ENCODE peak calls at places on chromosomes 7 and 10, in nine cellular contexts. K, I, Z, Y, G, F, P, H and E are unnamed samples.

GRCh38 chr10:113473851-113474250 is 79.0 kb upstream of the HABP2 start:
- DNase-seq in K (no peak), H (no peak), Y (no peak), Z (no peak), I (no peak), F (peak; percentile 6), P (no peak), G (no peak), E (no peak)

GRCh38 chr7:974172-974571 is 1.2 kb downstream of the COX19 start:
- DNase-seq in I (no peak), F (no peak), G (no peak), Z (no peak), K (no peak), P (no peak), H (no peak), Y (no peak), E (no peak)

GRCh38 chr7:44288381-44288685 is 37.1 kb downstream of the CAMK2B start:
- DNase-seq in P (no peak), G (no peak), H (no peak), K (no peak), I (no peak), Z (no peak), Y (peak; percentile 1), F (no peak), E (no peak)

GRCh38 chr7:142787034-142787768 is 16.4 kb downstream of the PRSS2 start:
- DNase-seq in G (no peak), H (no peak), P (no peak), Y (no peak), Z (no peak), K (no peak), I (no peak), F (no peak), E (no peak)

GRCh38 chr10:104809288-104810090 is 168.4 kb downstream of the SORCS3 start:
- DNase-seq in F (peak; percentile 1), H (no peak), Z (no peak), G (no peak), K (peak; percentile 67), P (no peak), I (no peak), Y (no peak), E (no peak)

GRCh38 chr7:131723926-131724325 is 167.5 kb upstream of the PODXL start:
- DNase-seq in K (no peak), H (no peak), G (no peak), F (peak; percentile 7), Z (no peak), I (no peak), Y (no peak), P (peak; percentile 35), E (no peak)

GRCh38 chr7:158110661-158111555 is 476.7 kb downstream of the PTPRN2 start:
- DNase-seq in H (no peak), G (no peak), K (no peak), Y (no peak), Z (no peak), P (no peak), I (no peak), F (no peak), E (no peak)

GRCh38 chr7:151790826-151791379 is 86.0 kb downstream of the PRKAG2 start:
- DNase-seq in P (no peak), F (no peak), G (peak; percentile 64), H (no peak), I (no peak), Z (no peak), Y (no peak), K (no peak), E (no peak)

GRCh38 chr10:17206210-17206709 is 4.8 kb upstream of the TRDMT1 start:
- DNase-seq in F (peak; percentile 97), G (no peak), H (no peak), P (no peak), Y (no peak), Z (peak; percentile 8), I (no peak), K (no peak), E (no peak)

GRCh38 chr10:112999102-112999501 is 49.1 kb downstream of the TCF7L2 start:
- DNase-seq in I (no peak), K (no peak), Z (no peak), H (no peak), P (no peak), G (no peak), F (no peak), Y (no peak), E (no peak)

GRCh38 chr10:103395754-103396066 is 565 bp downstream of the ATP5MK start:
- DNase-seq in Z (no peak), H (no peak), K (no peak), F (peak; percentile 5), P (no peak), G (no peak), Y (no peak), I (peak; percentile 6), E (no peak)

GRCh38 chr7:114663502-114663901 is 248.9 kb downstream of the FOXP2 start:
- DNase-seq in I (no peak), K (peak; percentile 49), P (no peak), G (no peak), Y (no peak), F (peak; percentile 43), Z (no peak), H (no peak), E (peak; percentile 6)

GRCh38 chr10:132787253-132788179 is 1.6 kb upstream of the NKX6-2 start:
- DNase-seq in Z (no peak), K (no peak), Y (no peak), P (no peak), H (no peak), I (no peak), F (no peak), G (no peak), E (no peak)

GRCh38 chr10:4242561-4243035 is 457.6 kb upstream of the KLF6 start:
- DNase-seq in Y (no peak), I (no peak), F (peak; percentile 85), K (no peak), H (no peak), G (no peak), P (no peak), Z (no peak), E (no peak)

GRCh38 chr10:101777857-101778145 is 1.9 kb upstream of the FGF8 start:
- DNase-seq in Z (no peak), P (peak; percentile 57), I (no peak), Y (no peak), K (no peak), G (no peak), H (no peak), F (no peak), E (no peak)

GRCh38 chr10:111076191-111076681 is 593 bp upstream of the ADRA2A start:
- DNase-seq in F (peak; percentile 47), I (peak; percentile 57), Y (no peak), P (no peak), Z (peak; percentile 15), G (peak; percentile 87), H (peak; percentile 17), K (peak; percentile 51), E (peak; percentile 9)

GRCh38 chr10:43702213-43702935 is 53.7 kb upstream of the ZNF32 start:
- DNase-seq in Z (no peak), Y (no peak), P (no peak), G (peak; percentile 74), H (no peak), I (no peak), K (no peak), F (no peak), E (no peak)

GRCh38 chr10:48364659-48365405 is 58.4 kb downstream of the MAPK8 start:
- DNase-seq in Y (no peak), Z (no peak), H (no peak), F (peak; percentile 63), I (no peak), P (no peak), K (no peak), G (no peak), E (no peak)

GRCh38 chr10:81838950-81839349 is 36.0 kb upstream of the NRG3 start:
- DNase-seq in Z (no peak), H (no peak), G (no peak), P (no peak), K (no peak), Y (no peak), F (no peak), I (no peak), E (no peak)

GRCh38 chr10:130138479-130138866 is 2.3 kb downstream of the GLRX3 start:
- DNase-seq in H (no peak), I (no peak), F (peak; percentile 48), Z (no peak), Y (no peak), P (no peak), K (no peak), G (no peak), E (no peak)

GRCh38 chr7:22576941-22577927 is 77.2 kb upstream of the STEAP1B start:
- DNase-seq in H (no peak), G (no peak), K (no peak), I (no peak), P (no peak), F (peak; percentile 98), Y (no peak), Z (no peak), E (no peak)

GRCh38 chr10:12042409-12042796 is 206 bp downstream of the UPF2 start:
- DNase-seq in Z (peak; percentile 60), K (no peak), H (peak; percentile 52), I (peak; percentile 42), G (peak; percentile 93), F (no peak), Y (peak; percentile 41), P (no peak), E (no peak)

GRCh38 chr10:18713077-18713476 is 53.8 kb downstream of the ARL5B start:
- DNase-seq in Y (no peak), F (peak; percentile 77), P (no peak), I (no peak), G (no peak), K (peak; percentile 19), Z (no peak), H (no peak), E (no peak)

GRCh38 chr10:122233857-122234348 is 37.2 kb upstream of the BTBD16 start:
- DNase-seq in Y (no peak), I (no peak), P (no peak), K (no peak), G (no peak), H (no peak), Z (no peak), F (no peak), E (no peak)

GRCh38 chr10:101558671-101559595 is 29.1 kb downstream of the POLL start:
- DNase-seq in P (no peak), Z (no peak), F (no peak), I (no peak), Y (no peak), G (no peak), H (no peak), K (no peak), E (no peak)

GRCh38 chr7:142440219-142441073 is 182.6 kb upstream of the PRSS58 start:
- DNase-seq in I (no peak), Y (no peak), H (no peak), P (no peak), G (no peak), Z (no peak), K (no peak), F (peak; percentile 77), E (no peak)

GRCh38 chr7:129436335-129436923 is 2.2 kb downstream of the STRIP2 start:
- DNase-seq in Z (no peak), K (no peak), G (no peak), F (no peak), P (no peak), H (no peak), I (no peak), Y (no peak), E (no peak)

GRCh38 chr10:117754770-117755510 is 212.4 kb downstream of the EMX2 start:
- DNase-seq in Z (no peak), Y (no peak), F (no peak), I (no peak), P (no peak), G (no peak), K (no peak), H (no peak), E (no peak)

GRCh38 chr10:125001313-125002043 is 59.6 kb downstream of the ZRANB1 start:
- DNase-seq in G (peak; percentile 54), Y (no peak), H (no peak), Z (no peak), F (no peak), K (no peak), I (no peak), P (peak; percentile 72), E (no peak)

GRCh38 chr10:44067432-44067831 is 317.5 kb downstream of the CXCL12 start:
- DNase-seq in I (no peak), G (no peak), H (no peak), F (no peak), Z (no peak), Y (no peak), P (no peak), K (no peak), E (no peak)

GRCh38 chr7:151844080-151844827 is 32.7 kb downstream of the PRKAG2 start:
- DNase-seq in G (no peak), H (no peak), Z (no peak), K (no peak), I (no peak), Y (no peak), P (no peak), F (peak; percentile 77), E (no peak)